ENCODE peak calls at places on chromosomes 5 and 9, in six cellular contexts. J is hepatocyte, H is endodermal cell, L is MM.1S, W is H9, G is colonic mucosa. M is an unnamed sample.

GRCh38 chr5:2038337-2039179 is 155.8 kb upstream of the IRX4 start:
- DNase-seq in J (peak; percentile 81), W (peak; percentile 96), G (peak; percentile 25), L (peak; percentile 84), H (peak; percentile 98), M (peak; percentile 70)

GRCh38 chr9:123996731-123997421 is 14.7 kb upstream of the LHX2 start:
- DNase-seq in W (peak; percentile 49), H (peak; percentile 72), G (no peak), J (no peak), L (peak; percentile 75), M (peak; percentile 31)

GRCh38 chr9:87599901-87600610 is 102.4 kb downstream of the DAPK1 start:
- DNase-seq in W (no peak), J (peak; percentile 79), L (no peak), G (peak; percentile 32), H (no peak), M (peak; percentile 34)

GRCh38 chr5:151042453-151043093 is 22.2 kb downstream of the GPX3 start:
- DNase-seq in L (no peak), J (no peak), G (no peak), W (no peak), H (no peak), M (no peak)

GRCh38 chr5:136053336-136054121 is 24.7 kb downstream of the TGFBI start:
- DNase-seq in L (no peak), J (peak; percentile 91), G (no peak), W (no peak), H (peak; percentile 71), M (no peak)

GRCh38 chr5:68196876-68197275 is 18.7 kb upstream of the PIK3R1 start:
- DNase-seq in H (no peak), G (peak; percentile 25), W (no peak), L (no peak), J (no peak), M (peak; percentile 73)

GRCh38 chr5:35125746-35126145 is 78.0 kb upstream of the AGXT2 start:
- DNase-seq in J (no peak), W (no peak), G (no peak), L (no peak), H (no peak), M (no peak)

GRCh38 chr9:127661342-127661741 is 45.4 kb upstream of the CFAP157 start:
- DNase-seq in G (peak; percentile 44), W (no peak), J (no peak), H (no peak), L (no peak), M (peak; percentile 34)

GRCh38 chr9:18888241-18888794 is 144.7 kb downstream of the SAXO1 start:
- DNase-seq in H (no peak), J (no peak), L (no peak), W (no peak), G (peak; percentile 34), M (no peak)

GRCh38 chr9:87282477-87282991 is 215.1 kb upstream of the DAPK1 start:
- DNase-seq in G (no peak), W (no peak), J (no peak), L (no peak), H (no peak), M (no peak)

GRCh38 chr9:35611230-35611797 is 6.3 kb downstream of the TESK1 start:
- DNase-seq in H (peak; percentile 75), L (peak; percentile 48), G (no peak), W (peak; percentile 58), J (peak; percentile 53), M (peak; percentile 48)

GRCh38 chr9:135591491-135592330 is 30.2 kb downstream of the PAEP start:
- DNase-seq in L (no peak), G (no peak), H (no peak), W (peak; percentile 14), J (peak; percentile 3), M (no peak)

GRCh38 chr5:424259-425110 is 18.5 kb upstream of the EXOC3 start:
- DNase-seq in G (no peak), L (peak; percentile 42), H (peak; percentile 22), W (no peak), J (no peak), M (no peak)

GRCh38 chr5:82106207-82106606 is 134.4 kb downstream of the ATG10 start:
- DNase-seq in W (no peak), G (no peak), J (no peak), H (no peak), L (no peak), M (no peak)

GRCh38 chr5:33409435-33410146 is 31.2 kb upstream of the TARS1 start:
- DNase-seq in G (peak; percentile 24), L (no peak), J (peak; percentile 37), H (no peak), W (no peak), M (peak; percentile 42)

GRCh38 chr9:131707677-131708612 is 31.9 kb downstream of the RAPGEF1 start:
- DNase-seq in L (no peak), H (no peak), W (no peak), G (no peak), J (no peak), M (peak; percentile 96)

GRCh38 chr9:23611874-23612273 is 214.2 kb downstream of the ELAVL2 start:
- DNase-seq in W (no peak), J (no peak), L (no peak), G (no peak), H (no peak), M (no peak)

GRCh38 chr5:40842351-40842750 is 1.2 kb downstream of the CARD6 start:
- DNase-seq in W (no peak), G (no peak), L (no peak), J (no peak), H (no peak), M (no peak)

GRCh38 chr5:170262061-170262764 is 29.4 kb downstream of the C5orf58 start:
- DNase-seq in G (no peak), J (no peak), L (peak; percentile 87), H (no peak), W (no peak), M (no peak)

GRCh38 chr5:170265527-170265926 is 32.0 kb downstream of the LCP2 start:
- DNase-seq in L (no peak), W (no peak), H (no peak), G (no peak), J (peak; percentile 39), M (no peak)

GRCh38 chr5:170266570-170267379 is 30.8 kb downstream of the LCP2 start:
- DNase-seq in L (no peak), W (no peak), H (no peak), G (no peak), J (no peak), M (no peak)

GRCh38 chr5:170267431-170268152 is 30.0 kb downstream of the LCP2 start:
- DNase-seq in W (peak; percentile 83), J (peak; percentile 82), G (peak; percentile 67), L (peak; percentile 76), H (peak; percentile 93), M (peak; percentile 72)

GRCh38 chr5:170263906-170264305 is 31.1 kb downstream of the C5orf58 start:
- DNase-seq in G (no peak), L (no peak), J (no peak), H (no peak), W (no peak), M (no peak)
- TF ChIP-seq CTCF in G (no peak), L (no peak), J (no peak), H (no peak), W (no peak), M (no peak)

DNA sequence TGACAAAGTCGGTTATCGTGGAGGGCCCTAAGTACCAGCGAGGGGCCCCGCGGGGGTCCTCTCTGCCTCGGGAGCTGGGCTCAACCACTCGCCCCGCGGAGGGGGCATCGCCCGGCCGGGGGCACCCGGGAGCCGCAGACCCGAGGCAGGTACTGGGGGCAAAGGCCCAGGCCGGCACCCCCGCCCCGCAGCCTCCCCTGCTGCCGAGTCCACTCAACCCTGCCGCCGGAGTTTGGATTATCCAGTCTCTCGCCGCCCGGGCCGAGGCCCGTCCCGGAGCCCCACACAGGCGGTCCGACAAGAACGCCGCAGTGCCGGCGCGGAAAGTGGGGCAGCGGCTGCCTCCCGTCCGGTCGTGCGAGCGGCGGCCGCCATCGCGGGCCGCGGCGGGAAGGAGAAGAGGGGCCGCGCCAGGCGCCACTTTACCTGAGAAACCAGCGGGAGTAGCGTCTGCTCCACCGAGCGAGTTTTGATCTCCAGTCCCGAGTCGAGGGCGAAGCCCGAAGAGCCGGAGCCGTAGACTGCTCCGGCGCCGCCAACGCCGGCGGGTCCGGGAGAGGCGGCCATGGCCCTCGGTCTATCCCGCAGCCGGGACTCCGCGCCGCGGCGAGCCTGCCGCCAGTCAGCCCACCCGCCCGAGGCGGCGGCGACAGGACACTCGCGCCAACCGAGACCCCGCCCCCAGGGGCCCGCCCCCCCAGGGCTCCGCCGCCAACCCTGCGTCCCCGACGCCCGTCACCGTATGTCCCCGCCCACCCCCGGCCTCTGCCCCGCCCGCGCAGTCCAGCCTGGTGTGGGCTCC is at the start of gene CTNNAL1:
- DNase-seq in J (peak; percentile 96), H (peak; percentile 100), G (peak; percentile 97), L (peak; percentile 89), W (peak; percentile 98), M (peak; percentile 97)
- H3K9me3 ChIP-seq in J (no peaks in the 10 kb centered on the region), H (no peaks in the 10 kb centered on the region), G (no peaks in the 10 kb centered on the region), L (no peaks in the 10 kb centered on the region), W (no peaks in the 10 kb centered on the region), M (no peaks in the 10 kb centered on the region)

GRCh38 chr5:107472620-107473064 is 198.1 kb downstream of the EFNA5 start:
- DNase-seq in L (no peak), H (no peak), W (peak; percentile 58), J (no peak), G (no peak), M (no peak)
- H3K4me1 ChIP-seq in L (peaks cover 11% of the 10 kb centered on the region), H (peaks cover 14% of the 10 kb centered on the region), W (peaks cover 15% of the 10 kb centered on the region), J (peaks cover 19% of the 10 kb centered on the region), G (peaks cover 4% of the 10 kb centered on the region), M (peaks cover 12% of the 10 kb centered on the region)

GRCh38 chr5:56479126-56479525 is 246.0 kb upstream of the ANKRD55 start:
- DNase-seq in H (no peak), L (peak; percentile 58), G (no peak), W (no peak), J (no peak), M (no peak)

GRCh38 chr5:56481998-56482698 is 249.0 kb upstream of the ANKRD55 start:
- DNase-seq in W (no peak), H (no peak), G (no peak), L (no peak), J (no peak), M (no peak)

GRCh38 chr5:56479701-56480304 is 246.7 kb upstream of the ANKRD55 start:
- DNase-seq in J (no peak), H (no peak), G (no peak), L (peak; percentile 26), W (no peak), M (peak; percentile 13)

GRCh38 chr5:56480305-56481146 is 247.4 kb upstream of the ANKRD55 start:
- DNase-seq in W (peak; percentile 47), J (peak; percentile 73), H (peak; percentile 83), G (peak; percentile 40), L (peak; percentile 65), M (peak; percentile 43)

DNA sequence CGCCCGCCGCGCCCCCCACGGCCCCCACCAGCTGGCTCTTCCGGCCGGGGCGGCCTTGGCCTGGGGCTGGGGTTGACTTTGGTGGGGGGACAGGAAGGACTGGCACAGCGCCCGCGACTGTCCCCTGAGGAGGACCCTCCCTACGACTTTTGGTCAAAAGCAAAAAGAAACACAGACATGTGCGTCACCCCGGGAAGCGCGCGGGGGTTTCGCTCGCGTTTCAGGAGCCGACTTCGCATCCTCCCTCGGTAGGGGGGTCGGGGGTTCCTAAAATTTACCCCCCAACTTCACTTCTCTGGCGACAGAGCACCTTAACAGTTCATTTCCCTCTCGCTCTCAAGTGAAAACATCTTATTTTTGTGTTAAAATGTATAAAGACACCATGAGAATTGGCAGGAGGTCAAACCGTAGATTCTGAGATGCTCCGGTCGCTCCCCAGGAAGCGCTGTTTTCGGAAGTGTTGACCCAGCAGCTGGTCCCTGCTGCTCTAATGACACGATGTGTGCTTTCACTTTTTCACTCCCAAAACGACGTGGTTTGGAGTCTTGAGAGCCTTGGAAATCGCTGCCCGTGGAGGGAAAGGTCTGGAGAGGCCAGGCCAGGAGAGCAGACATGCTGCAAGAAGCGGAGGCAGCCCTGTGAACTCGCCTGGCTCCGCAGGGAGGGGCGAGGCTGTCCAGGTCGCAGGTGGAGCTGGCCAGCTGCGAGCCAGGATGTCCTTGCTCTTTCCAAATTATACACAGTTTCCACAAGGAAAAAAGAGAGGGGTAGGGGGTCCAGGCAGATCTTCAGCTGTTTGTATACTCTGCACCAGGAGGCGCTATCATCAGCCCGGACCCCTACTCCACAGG is 248.2 kb upstream of the ANKRD55 start:
- DNase-seq in W (peak; percentile 55), G (peak; percentile 36), H (peak; percentile 78), L (peak; percentile 59), J (peak; percentile 56), M (peak; percentile 56)
- TF ChIP-seq CTCF in W (peak; percentile 76), G (no peak), H (peak; percentile 77), L (peak; percentile 37), J (peak; percentile 47), M (no peak)

M was measured in body of pancreas.